ENCODE peak calls at places on chromosomes 7 and 10, in six cellular contexts. G is neural progenitor cell, U is ovary, X is lower lobe of right lung, O is kidney, Y is stomach. T is an unnamed sample.

GRCh38 chr10:131885391-131886165 is 15.2 kb upstream of the PPP2R2D start:
- DNase-seq in X (peak), G (peak), U (peak), Y (peak), O (peak), T (peak)

GRCh38 chr10:86850481-86850880 is 94.1 kb downstream of the BMPR1A start:
- DNase-seq in O (no peak), G (no peak), U (no peak), X (no peak), Y (no peak), T (no peak)

GRCh38 chr7:137642031-137642430 is 204.7 kb downstream of the DGKI start:
- DNase-seq in O (no peak), U (no peak), X (no peak), Y (no peak), G (no peak), T (peak)

GRCh38 chr7:16067695-16068094 is 353.6 kb downstream of the CRPPA start:
- DNase-seq in O (no peak), X (no peak), U (no peak), Y (no peak), G (no peak), T (no peak)

GRCh38 chr7:87494454-87494853 is 19.0 kb upstream of the ABCB4 start:
- DNase-seq in G (no peak), U (no peak), Y (no peak), O (no peak), X (no peak), T (no peak)

GRCh38 chr10:122850705-122851640 is 5.3 kb upstream of the CUZD1 start:
- DNase-seq in U (no peak), Y (no peak), O (no peak), G (no peak), X (no peak), T (no peak)

GRCh38 chr10:86813101-86813500 is 56.7 kb downstream of the BMPR1A start:
- DNase-seq in Y (no peak), G (no peak), X (no peak), O (no peak), U (no peak), T (no peak)

GRCh38 chr7:39623312-39624201 is at the start of gene RALA:
- DNase-seq in U (peak), O (peak), Y (peak), G (peak), X (peak), T (peak)

GRCh38 chr7:92833766-92834605 is 2.4 kb downstream of the CDK6 start:
- DNase-seq in Y (peak), G (peak), X (peak), O (peak), U (peak), T (peak)

GRCh38 chr7:142412551-142413193 is 154.8 kb upstream of the PRSS58 start:
- DNase-seq in U (no peak), X (no peak), G (peak), O (no peak), Y (no peak), T (peak)

GRCh38 chr10:131089150-131089549 is 222.4 kb downstream of the TCERG1L start:
- DNase-seq in G (no peak), Y (no peak), X (no peak), U (no peak), O (peak), T (no peak)

GRCh38 chr7:148563583-148564274 is 26.8 kb upstream of the C7orf33 start:
- DNase-seq in O (no peak), X (no peak), U (no peak), Y (no peak), G (no peak), T (no peak)

GRCh38 chr10:132421377-132422168 is 24.6 kb downstream of the PWWP2B start:
- DNase-seq in Y (peak), G (peak), O (peak), X (peak), U (peak), T (peak)

GRCh38 chr7:157459966-157460365 is 123.2 kb downstream of the DNAJB6 start:
- DNase-seq in O (no peak), X (no peak), U (no peak), Y (peak), G (no peak), T (no peak)

GRCh38 chr10:80274396-80275134 is 14.9 kb downstream of the MAT1A start:
- DNase-seq in U (no peak), X (no peak), O (no peak), G (no peak), Y (peak), T (no peak)

GRCh38 chr7:47142867-47143175 is 439.1 kb downstream of the TNS3 start:
- DNase-seq in Y (no peak), G (no peak), U (no peak), X (no peak), O (no peak), T (no peak)

DNA sequence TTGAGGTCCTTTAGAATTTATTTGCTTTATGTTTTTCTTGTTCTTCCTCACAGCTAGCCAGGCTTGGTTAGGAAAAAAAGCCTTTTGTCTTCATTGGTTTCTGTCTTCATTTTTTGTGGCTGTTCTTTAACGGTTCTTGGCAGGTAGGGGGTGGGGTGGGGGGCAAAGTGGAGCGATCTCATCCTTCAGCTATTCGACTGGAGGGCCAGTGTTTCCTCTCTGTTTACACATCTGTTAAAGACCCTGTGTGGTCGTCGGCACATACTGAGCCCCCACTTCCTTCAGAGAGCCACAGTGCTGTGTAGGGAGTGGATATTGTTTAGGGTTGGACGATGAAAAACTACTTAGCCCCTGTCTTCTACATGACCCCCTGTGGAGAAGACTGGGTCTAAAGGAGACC is 28.9 kb downstream of the PRPF18 start:
- DNase-seq in U (no peak), O (no peak), Y (no peak), G (peak), X (no peak), T (no peak)
- H3K27ac ChIP-seq in U (no peak), O (no peak), Y (no peak), G (no peak), X (no peak), T (no peak)

DNA sequence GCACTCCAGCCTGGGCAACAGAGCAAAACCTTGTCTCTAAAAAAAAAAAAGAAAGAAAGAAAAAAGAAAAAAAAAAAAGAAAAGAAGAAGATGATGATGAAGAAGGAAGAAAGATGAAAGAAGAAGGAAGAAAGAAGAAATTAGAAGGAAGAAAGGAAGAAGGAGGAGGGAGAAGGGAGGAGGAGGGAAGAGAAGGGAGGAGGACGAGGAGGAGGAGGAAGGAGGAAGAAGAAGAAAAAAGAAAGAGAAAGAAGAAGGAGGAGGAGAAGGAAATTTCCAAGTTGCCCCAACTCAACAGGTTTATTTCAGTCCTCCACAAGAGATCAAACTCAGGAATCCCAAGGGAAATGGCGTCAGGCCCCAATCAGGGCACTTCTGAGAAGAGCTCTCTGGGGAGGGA is 115.7 kb downstream of the ABLIM1 start:
- DNase-seq in U (no peak), Y (no peak), O (no peak), G (no peak), X (no peak), T (no peak)
- H3K27ac ChIP-seq in U (no peak), Y (peak), O (no peak), G (no peak), X (no peak), T (no peak)

GRCh38 chr7:2644514-2645273 is 12.9 kb downstream of the TTYH3 start:
- DNase-seq in Y (peak), U (no peak), G (no peak), O (peak), X (no peak), T (no peak)
- H3K27ac ChIP-seq in Y (peak), U (no peak), G (peak), O (peak), X (peak), T (peak)

GRCh38 chr7:102061354-102061945 is 225.2 kb upstream of the SH2B2 start:
- DNase-seq in O (no peak), Y (no peak), U (no peak), X (no peak), G (no peak), T (no peak)

GRCh38 chr7:102065226-102065625 is 221.4 kb upstream of the SH2B2 start:
- DNase-seq in X (no peak), G (no peak), Y (no peak), O (no peak), U (no peak), T (no peak)

GRCh38 chr7:102061981-102062390 is 224.7 kb upstream of the SH2B2 start:
- DNase-seq in O (peak), U (no peak), G (no peak), Y (no peak), X (peak), T (no peak)

GRCh38 chr7:102064361-102065025 is 222.2 kb upstream of the SH2B2 start:
- DNase-seq in O (peak), G (no peak), X (peak), U (no peak), Y (no peak), T (peak)

GRCh38 chr7:102063736-102064135 is 222.9 kb upstream of the SH2B2 start:
- DNase-seq in Y (peak), O (peak), G (peak), U (no peak), X (peak), T (peak)
- H3K27ac ChIP-seq in Y (peak), O (no peak), G (no peak), U (no peak), X (peak), T (peak)

GRCh38 chr10:119807960-119808697 is 64.5 kb downstream of the MCMBP start:
- DNase-seq in G (no peak), O (no peak), U (no peak), Y (no peak), X (no peak), T (no peak)
- H3K27ac ChIP-seq in G (no peak), O (no peak), U (no peak), Y (no peak), X (no peak), T (no peak)

T was measured in RWPE1.